ENCODE peak calls at places on chromosomes 11 and 22, in five cellular contexts. T is fibroblast of mammary gland, R is GM20000, O is AG04450, V is endothelial cell. L is an unnamed sample.

GRCh38 chr11:67504950-67505561 is at the start of gene PITPNM1:
- DNase-seq in T (no peak), V (peak), O (no peak), R (peak), L (peak)

GRCh38 chr22:50015451-50016307 is 3.1 kb upstream of the IL17REL start:
- DNase-seq in T (no peak), V (no peak), O (no peak), R (no peak), L (no peak)

GRCh38 chr11:105070221-105070789 is 25.2 kb upstream of the CARD16 start:
- DNase-seq in V (no peak), T (no peak), R (no peak), O (no peak), L (no peak)

GRCh38 chr11:3107608-3108182 is 50.5 kb upstream of the CARS1 start:
- DNase-seq in T (no peak), O (no peak), R (no peak), V (no peak), L (no peak)

GRCh38 chr22:32796865-32797573 is 4.5 kb upstream of the TIMP3 start:
- DNase-seq in V (peak), O (peak), R (peak), T (peak), L (peak)

GRCh38 chr11:93543292-93543977 is at the start of gene SMCO4:
- DNase-seq in O (no peak), V (peak), R (peak), T (peak), L (peak)

GRCh38 chr22:39960791-39961746 is 872 bp downstream of the TMA7B start:
- DNase-seq in R (peak), V (no peak), O (peak), T (peak), L (peak)

GRCh38 chr11:48052183-48053040 is 72.1 kb downstream of the PTPRJ start:
- DNase-seq in T (no peak), O (peak), V (no peak), R (no peak), L (no peak)

GRCh38 chr22:17103351-17103750 is 17.8 kb downstream of the TMEM121B start:
- DNase-seq in V (no peak), T (no peak), O (no peak), R (peak), L (no peak)

GRCh38 chr11:43419460-43419859 is 60.7 kb downstream of the TTC17 start:
- DNase-seq in O (no peak), T (peak), V (peak), R (peak), L (peak)

GRCh38 chr11:6397156-6397555 is 6.9 kb downstream of the SMPD1 start:
- DNase-seq in T (no peak), R (no peak), O (no peak), V (no peak), L (no peak)

GRCh38 chr22:49230194-49230577 is 597.5 kb downstream of the BRD1 start:
- DNase-seq in O (no peak), V (peak), R (no peak), T (no peak), L (no peak)

GRCh38 chr11:65944191-65944590 is 1.1 kb upstream of the TSGA10IP start:
- DNase-seq in O (no peak), V (no peak), T (no peak), R (no peak), L (no peak)

GRCh38 chr11:132064987-132065620 is 694.7 kb downstream of the NTM start:
- DNase-seq in T (peak), O (peak), R (no peak), V (no peak), L (no peak)

GRCh38 chr11:121455115-121455514 is 2.3 kb upstream of the SORL1-AS1 start:
- DNase-seq in O (no peak), R (no peak), T (no peak), V (no peak), L (no peak)

GRCh38 chr11:104005234-104005855 is 31.1 kb upstream of the DDI1 start:
- DNase-seq in O (no peak), R (no peak), T (peak), V (no peak), L (no peak)

GRCh38 chr22:44181912-44182590 is 1.3 kb downstream of the PARVG start:
- DNase-seq in O (no peak), V (no peak), T (no peak), R (no peak), L (peak)

GRCh38 chr11:94734563-94735275 is 33.4 kb upstream of the AMOTL1 start:
- DNase-seq in R (no peak), O (no peak), V (no peak), T (no peak), L (no peak)

GRCh38 chr11:92642146-92642919 is 327.1 kb upstream of the MTNR1B start:
- DNase-seq in T (no peak), R (no peak), V (no peak), O (no peak), L (no peak)

GRCh38 chr11:128399186-128399585 is 188.2 kb downstream of the ETS1 start:
- DNase-seq in R (no peak), O (no peak), T (peak), V (no peak), L (no peak)

GRCh38 chr11:69233761-69234136 is 60.2 kb upstream of the MYEOV start:
- DNase-seq in V (no peak), T (no peak), O (no peak), R (no peak), L (no peak)

GRCh38 chr11:78714539-78714938 is 139.9 kb upstream of the NARS2 start:
- DNase-seq in O (no peak), V (no peak), T (no peak), R (no peak), L (no peak)

GRCh38 chr22:27537481-27537891 is 264.1 kb downstream of the MN1 start:
- DNase-seq in T (no peak), V (no peak), R (no peak), O (no peak), L (no peak)

GRCh38 chr11:116605543-116605942 is 167.2 kb downstream of the BUD13 start:
- DNase-seq in O (no peak), V (peak), T (peak), R (peak), L (peak)

GRCh38 chr11:69531717-69532088 is 50.2 kb downstream of the LINC01488 start:
- DNase-seq in R (no peak), V (no peak), O (no peak), T (no peak), L (no peak)

GRCh38 chr11:72209101-72209500 is 7.5 kb upstream of the FOLR2 start:
- DNase-seq in O (no peak), V (no peak), T (no peak), R (no peak), L (no peak)

GRCh38 chr11:88178211-88178610 is 3.0 kb upstream of the RAB38 start:
- DNase-seq in R (no peak), V (no peak), T (peak), O (no peak), L (peak)
- TF ChIP-seq CTCF in R (no peak), V (no peak), T (no peak), O (no peak), L (no peak)

GRCh38 chr11:130979386-130979972 is 63.2 kb upstream of the SNX19 start:
- DNase-seq in T (peak), V (peak), R (no peak), O (peak), L (peak)
- TF ChIP-seq CTCF in T (peak), V (peak), R (no peak), O (peak), L (peak)

GRCh38 chr11:130318031-130318673 is 3.4 kb upstream of the ZBTB44 start:
- DNase-seq in T (no peak), R (no peak), O (no peak), V (no peak), L (no peak)

GRCh38 chr11:130314749-130315285 is at the start of gene ZBTB44:
- DNase-seq in O (peak), T (peak), V (peak), R (peak), L (peak)

GRCh38 chr11:130314184-130314748 is 451 bp downstream of the ZBTB44 start:
- DNase-seq in T (peak), O (no peak), V (peak), R (peak), L (no peak)

GRCh38 chr11:130313383-130314183 is 1.1 kb downstream of the ZBTB44 start:
- DNase-seq in T (peak), R (no peak), V (no peak), O (no peak), L (peak)

GRCh38 chr11:130315354-130315970 is 745 bp upstream of the ZBTB44 start:
- DNase-seq in R (peak), V (peak), O (no peak), T (no peak), L (peak)
- TF ChIP-seq CTCF in R (peak), V (no peak), O (no peak), T (no peak), L (peak)

GRCh38 chr11:27907534-27907933 is 200.4 kb downstream of the KIF18A start:
- DNase-seq in T (no peak), O (no peak), R (no peak), V (no peak), L (no peak)

GRCh38 chr11:27902981-27903624 is 202.8 kb upstream of the BDNF start:
- DNase-seq in T (peak), R (no peak), O (no peak), V (no peak), L (no peak)

GRCh38 chr11:27910186-27910941 is 197.6 kb downstream of the KIF18A start:
- DNase-seq in R (no peak), O (no peak), T (peak), V (no peak), L (no peak)

GRCh38 chr11:27909386-27909785 is 198.6 kb downstream of the KIF18A start:
- DNase-seq in R (no peak), T (no peak), O (no peak), V (no peak), L (no peak)

DNA sequence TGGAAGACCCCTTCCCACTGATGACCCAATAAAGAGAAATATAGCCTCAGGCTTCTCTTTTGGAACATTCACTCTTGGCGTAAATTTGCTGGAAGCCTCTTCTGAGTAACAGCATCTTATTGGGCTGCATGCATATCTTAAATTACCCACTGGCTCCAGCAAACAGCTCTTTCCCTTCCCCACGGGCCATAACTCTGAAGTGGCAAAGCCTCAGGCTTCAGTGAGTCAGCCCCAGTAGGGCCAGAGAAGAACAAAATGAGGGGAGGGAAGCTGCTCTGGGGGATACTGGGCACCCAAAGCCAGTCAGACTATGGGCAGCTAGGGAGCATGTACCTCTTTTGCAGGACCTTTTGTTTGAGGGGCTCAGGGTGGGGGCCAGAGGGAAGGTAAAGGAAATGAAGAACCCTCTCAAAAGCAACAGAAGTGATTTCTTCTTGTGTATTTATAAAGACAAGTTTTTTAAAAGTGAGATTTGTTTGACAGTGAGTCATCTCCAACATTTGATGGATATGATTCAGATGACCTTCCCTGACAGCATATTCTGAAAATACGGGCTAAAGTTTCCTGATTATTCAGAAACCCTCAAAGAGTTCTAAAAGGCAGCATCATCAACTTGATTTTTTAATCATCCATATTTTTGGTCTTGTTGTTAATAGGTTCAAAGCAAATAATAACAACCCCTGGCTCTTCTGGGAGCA is 203.4 kb downstream of the KIF18A start:
- DNase-seq in R (no peak), T (peak), V (no peak), O (no peak), L (no peak)
- TF ChIP-seq CTCF in R (no peak), T (no peak), V (no peak), O (no peak), L (no peak)

L was measured in GM12865.